ENCODE peak calls at places on chromosomes 12 and 14, in four cellular contexts. One of them, this sample, is unnamed.
A peak's percentile ranks its signal among the peaks of the same experiment; 100 is the strongest.

GRCh38 chr12:57852195-57852594 is 5.7 kb upstream of the CTDSP2 start:
- DNase-seq in transverse colon: no peak
- DNase-seq in esophagus muscularis mucosa: no peak
- DNase-seq in sigmoid colon: peak; percentile 86
- DNase-seq in this sample: no peak

GRCh38 chr14:68666899-68667298 is 126.0 kb downstream of the ZFP36L1 start:
- DNase-seq in transverse colon: no peak
- DNase-seq in esophagus muscularis mucosa: no peak
- DNase-seq in sigmoid colon: no peak
- DNase-seq in this sample: peak; percentile 0

GRCh38 chr12:53659609-53660008 is 16.3 kb downstream of the ATP5MC2 start:
- DNase-seq in transverse colon: no peak
- DNase-seq in esophagus muscularis mucosa: no peak
- DNase-seq in sigmoid colon: no peak
- DNase-seq in this sample: no peak

GRCh38 chr12:90831712-90832111 is 123.3 kb downstream of the CCER1 start:
- DNase-seq in transverse colon: no peak
- DNase-seq in esophagus muscularis mucosa: no peak
- DNase-seq in sigmoid colon: no peak
- DNase-seq in this sample: no peak

GRCh38 chr12:9851927-9852326 is 17.2 kb downstream of the CLEC2B start:
- DNase-seq in transverse colon: no peak
- DNase-seq in esophagus muscularis mucosa: no peak
- DNase-seq in sigmoid colon: no peak
- DNase-seq in this sample: no peak

GRCh38 chr12:123050913-123051312 is 70.4 kb downstream of the ARL6IP4 start:
- DNase-seq in transverse colon: no peak
- DNase-seq in esophagus muscularis mucosa: no peak
- DNase-seq in sigmoid colon: no peak
- DNase-seq in this sample: no peak

GRCh38 chr12:131217024-131217586 is 263.4 kb downstream of the ADGRD1 start:
- DNase-seq in transverse colon: no peak
- DNase-seq in esophagus muscularis mucosa: no peak
- DNase-seq in sigmoid colon: no peak
- DNase-seq in this sample: no peak

GRCh38 chr12:105235747-105236476 is at the start of gene APPL2:
- DNase-seq in transverse colon: peak; percentile 92
- DNase-seq in esophagus muscularis mucosa: peak; percentile 95
- DNase-seq in sigmoid colon: peak; percentile 94
- DNase-seq in this sample: peak; percentile 93

GRCh38 chr12:97022831-97023230 is 115.8 kb downstream of the NEDD1 start:
- DNase-seq in transverse colon: no peak
- DNase-seq in esophagus muscularis mucosa: no peak
- DNase-seq in sigmoid colon: no peak
- DNase-seq in this sample: no peak

GRCh38 chr12:103748002-103748401 is 93.0 kb downstream of the NT5DC3 start:
- DNase-seq in transverse colon: no peak
- DNase-seq in esophagus muscularis mucosa: no peak
- DNase-seq in sigmoid colon: no peak
- DNase-seq in this sample: no peak

GRCh38 chr12:92469837-92470236 is 233.0 kb upstream of the PLEKHG7 start:
- DNase-seq in transverse colon: no peak
- DNase-seq in esophagus muscularis mucosa: no peak
- DNase-seq in sigmoid colon: no peak
- DNase-seq in this sample: no peak

GRCh38 chr12:92467886-92468285 is 234.9 kb upstream of the PLEKHG7 start:
- DNase-seq in transverse colon: no peak
- DNase-seq in esophagus muscularis mucosa: no peak
- DNase-seq in sigmoid colon: no peak
- DNase-seq in this sample: no peak

GRCh38 chr12:92466391-92467305 is 236.1 kb upstream of the PLEKHG7 start:
- DNase-seq in transverse colon: peak; percentile 53
- DNase-seq in esophagus muscularis mucosa: no peak
- DNase-seq in sigmoid colon: no peak
- DNase-seq in this sample: no peak

GRCh38 chr12:92470608-92471021 is 232.2 kb upstream of the PLEKHG7 start:
- DNase-seq in transverse colon: no peak
- DNase-seq in esophagus muscularis mucosa: no peak
- DNase-seq in sigmoid colon: no peak
- DNase-seq in this sample: no peak

GRCh38 chr12:92468358-92469020 is 234.3 kb upstream of the PLEKHG7 start:
- DNase-seq in transverse colon: no peak
- DNase-seq in esophagus muscularis mucosa: no peak
- DNase-seq in sigmoid colon: no peak
- DNase-seq in this sample: no peak
- H3K4me1 ChIP-seq in transverse colon: no peaks in the 10 kb centered on the region
- H3K4me1 ChIP-seq in esophagus muscularis mucosa: peaks cover 6% of the 10 kb centered on the region
- H3K4me1 ChIP-seq in sigmoid colon: peaks cover 61% of the 10 kb centered on the region
- H3K4me1 ChIP-seq in this sample: no peaks in the 10 kb centered on the region

DNA sequence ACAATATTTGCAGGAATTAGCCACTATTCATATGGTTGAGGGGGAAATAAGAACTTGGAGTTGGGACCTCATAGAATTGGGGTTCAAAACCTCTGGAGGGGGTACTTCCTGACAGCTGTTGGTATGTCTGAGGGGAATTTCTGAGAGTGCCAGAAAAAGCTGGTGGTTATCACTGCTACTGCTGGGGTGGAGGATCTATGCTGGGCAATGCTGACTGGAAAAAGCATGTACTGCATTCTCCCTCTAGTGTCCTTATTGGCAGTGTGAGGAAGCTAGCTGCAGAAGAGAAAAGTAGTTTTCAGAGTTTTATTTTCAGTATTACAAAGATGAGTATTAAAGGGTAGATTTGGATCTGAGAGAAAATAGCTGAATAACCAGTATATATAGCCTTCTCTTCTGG is 88.8 kb downstream of the FUT8 start:
- DNase-seq in transverse colon: no peak
- DNase-seq in esophagus muscularis mucosa: no peak
- DNase-seq in sigmoid colon: no peak
- DNase-seq in this sample: no peak
- TF ChIP-seq POLR2AphosphoS5 in transverse colon: no peak
- TF ChIP-seq POLR2AphosphoS5 in esophagus muscularis mucosa: no peak
- TF ChIP-seq POLR2AphosphoS5 in sigmoid colon: no peak
- TF ChIP-seq POLR2AphosphoS5 in this sample: no peak

GRCh38 chr14:73242274-73242960 is 5.1 kb downstream of the PAPLN start:
- DNase-seq in transverse colon: no peak
- DNase-seq in esophagus muscularis mucosa: no peak
- DNase-seq in sigmoid colon: no peak
- DNase-seq in this sample: no peak

GRCh38 chr14:73241481-73242165 is 4.3 kb downstream of the PAPLN start:
- DNase-seq in transverse colon: no peak
- DNase-seq in esophagus muscularis mucosa: no peak
- DNase-seq in sigmoid colon: peak; percentile 61
- DNase-seq in this sample: peak; percentile 10

GRCh38 chr14:73244541-73244940 is 7.2 kb downstream of the PAPLN start:
- DNase-seq in transverse colon: no peak
- DNase-seq in esophagus muscularis mucosa: no peak
- DNase-seq in sigmoid colon: no peak
- DNase-seq in this sample: no peak

GRCh38 chr14:73243748-73244147 is 6.4 kb downstream of the PAPLN start:
- DNase-seq in transverse colon: no peak
- DNase-seq in esophagus muscularis mucosa: no peak
- DNase-seq in sigmoid colon: no peak
- DNase-seq in this sample: no peak

GRCh38 chr14:73243341-73243740 is 6.0 kb downstream of the PAPLN start:
- DNase-seq in transverse colon: no peak
- DNase-seq in esophagus muscularis mucosa: no peak
- DNase-seq in sigmoid colon: no peak
- DNase-seq in this sample: no peak
- H3K4me1 ChIP-seq in transverse colon: peaks cover 12% of the 10 kb centered on the region
- H3K4me1 ChIP-seq in esophagus muscularis mucosa: peaks cover 20% of the 10 kb centered on the region
- H3K4me1 ChIP-seq in sigmoid colon: peaks cover 46% of the 10 kb centered on the region
- H3K4me1 ChIP-seq in this sample: peaks cover 41% of the 10 kb centered on the region

GRCh38 chr12:117279606-117280005 is 81.8 kb downstream of the NOS1 start:
- DNase-seq in transverse colon: no peak
- DNase-seq in esophagus muscularis mucosa: no peak
- DNase-seq in sigmoid colon: no peak
- DNase-seq in this sample: no peak

GRCh38 chr12:117280019-117280680 is 81.3 kb downstream of the NOS1 start:
- DNase-seq in transverse colon: no peak
- DNase-seq in esophagus muscularis mucosa: no peak
- DNase-seq in sigmoid colon: no peak
- DNase-seq in this sample: no peak

GRCh38 chr12:117282490-117282889 is 78.9 kb downstream of the NOS1 start:
- DNase-seq in transverse colon: no peak
- DNase-seq in esophagus muscularis mucosa: no peak
- DNase-seq in sigmoid colon: no peak
- DNase-seq in this sample: no peak

GRCh38 chr12:117284160-117284559 is 77.3 kb downstream of the NOS1 start:
- DNase-seq in transverse colon: no peak
- DNase-seq in esophagus muscularis mucosa: no peak
- DNase-seq in sigmoid colon: no peak
- DNase-seq in this sample: peak; percentile 42
- TF ChIP-seq POLR2AphosphoS5 in transverse colon: no peak
- TF ChIP-seq POLR2AphosphoS5 in esophagus muscularis mucosa: no peak
- TF ChIP-seq POLR2AphosphoS5 in sigmoid colon: no peak
- TF ChIP-seq POLR2AphosphoS5 in this sample: no peak

DNA sequence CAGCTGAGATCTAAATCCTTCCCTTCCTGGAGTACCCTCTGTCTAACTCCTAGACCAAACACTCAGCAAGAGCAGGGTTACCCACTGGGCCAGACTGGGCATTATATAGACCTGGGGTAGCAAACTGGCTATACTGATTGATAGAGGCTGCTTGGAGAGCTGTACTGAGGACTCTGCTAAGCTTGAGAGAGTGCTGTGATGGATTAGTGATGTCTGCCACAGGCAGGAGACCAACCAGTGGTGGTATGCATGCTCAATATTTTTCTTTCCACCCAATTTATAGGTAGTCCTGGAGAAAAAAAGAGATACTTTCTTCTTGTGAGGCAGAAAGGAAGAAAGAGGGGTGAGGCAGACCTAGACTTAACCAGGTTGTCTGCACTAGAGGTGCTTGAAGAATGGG is 33.3 kb downstream of the DTX1 start:
- DNase-seq in transverse colon: no peak
- DNase-seq in esophagus muscularis mucosa: no peak
- DNase-seq in sigmoid colon: no peak
- DNase-seq in this sample: no peak
- H3K4me1 ChIP-seq in transverse colon: no peaks in the 10 kb centered on the region
- H3K4me1 ChIP-seq in esophagus muscularis mucosa: peaks cover 4% of the 10 kb centered on the region
- H3K4me1 ChIP-seq in sigmoid colon: peaks cover 9% of the 10 kb centered on the region
- H3K4me1 ChIP-seq in this sample: peaks cover 15% of the 10 kb centered on the region

GRCh38 chr14:23183479-23183878 is at the start of gene SLC7A8:
- DNase-seq in transverse colon: peak; percentile 67
- DNase-seq in esophagus muscularis mucosa: no peak
- DNase-seq in sigmoid colon: peak; percentile 82
- DNase-seq in this sample: peak; percentile 65
- TF ChIP-seq POLR2AphosphoS5 in transverse colon: peak; percentile 74
- TF ChIP-seq POLR2AphosphoS5 in esophagus muscularis mucosa: peak; percentile 98
- TF ChIP-seq POLR2AphosphoS5 in sigmoid colon: peak; percentile 84
- TF ChIP-seq POLR2AphosphoS5 in this sample: peak; percentile 83

GRCh38 chr12:12823308-12823707 is 10.2 kb downstream of the DDX47 start:
- DNase-seq in transverse colon: no peak
- DNase-seq in esophagus muscularis mucosa: no peak
- DNase-seq in sigmoid colon: no peak
- DNase-seq in this sample: no peak
- H3K4me1 ChIP-seq in transverse colon: no peaks in the 10 kb centered on the region
- H3K4me1 ChIP-seq in esophagus muscularis mucosa: peaks cover 13% of the 10 kb centered on the region
- H3K4me1 ChIP-seq in sigmoid colon: peaks cover 17% of the 10 kb centered on the region
- H3K4me1 ChIP-seq in this sample: peaks cover 19% of the 10 kb centered on the region

DNA sequence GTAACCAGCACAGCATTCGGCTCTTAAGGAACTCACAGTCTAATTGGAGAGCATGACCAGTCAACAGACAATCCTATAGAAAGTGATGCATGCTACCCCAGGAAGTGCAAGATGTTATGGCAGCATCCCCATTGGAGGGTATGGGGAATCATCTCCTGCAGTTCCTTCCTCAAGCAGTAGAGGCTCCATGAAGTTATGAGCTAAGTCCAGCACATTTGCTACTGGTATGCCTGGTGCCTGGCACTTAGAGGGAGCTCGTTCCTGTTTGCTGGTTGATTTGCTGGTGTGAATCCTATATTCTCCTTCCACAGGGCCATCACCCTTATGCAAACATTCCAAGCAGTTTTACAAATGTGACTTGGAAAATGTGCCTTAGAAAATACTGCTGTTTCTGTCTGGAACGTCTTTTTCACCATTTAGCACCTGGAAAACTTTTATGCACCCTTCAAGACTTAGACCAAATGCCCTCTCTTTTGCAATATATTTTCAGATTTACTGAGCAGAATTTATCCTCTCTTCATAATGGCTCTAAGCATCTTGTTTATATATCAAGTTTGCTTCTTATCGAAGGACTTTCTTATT is 136.1 kb upstream of the WSCD2 start:
- DNase-seq in transverse colon: no peak
- DNase-seq in esophagus muscularis mucosa: peak; percentile 47
- DNase-seq in sigmoid colon: no peak
- DNase-seq in this sample: no peak
- TF ChIP-seq POLR2AphosphoS5 in transverse colon: no peak
- TF ChIP-seq POLR2AphosphoS5 in esophagus muscularis mucosa: no peak
- TF ChIP-seq POLR2AphosphoS5 in sigmoid colon: no peak
- TF ChIP-seq POLR2AphosphoS5 in this sample: no peak

GRCh38 chr14:91350813-91351507 is 66.7 kb downstream of the CCDC88C start:
- DNase-seq in transverse colon: no peak
- DNase-seq in esophagus muscularis mucosa: no peak
- DNase-seq in sigmoid colon: no peak
- DNase-seq in this sample: no peak
- H3K4me1 ChIP-seq in transverse colon: peaks cover 10% of the 10 kb centered on the region
- H3K4me1 ChIP-seq in esophagus muscularis mucosa: peaks cover 34% of the 10 kb centered on the region
- H3K4me1 ChIP-seq in sigmoid colon: peaks cover 19% of the 10 kb centered on the region
- H3K4me1 ChIP-seq in this sample: peaks cover 63% of the 10 kb centered on the region

GRCh38 chr12:89707992-89708792 is 446 bp downstream of the ATP2B1 start:
- DNase-seq in transverse colon: peak; percentile 47
- DNase-seq in esophagus muscularis mucosa: no peak
- DNase-seq in sigmoid colon: peak; percentile 79
- DNase-seq in this sample: peak; percentile 43
- TF ChIP-seq POLR2AphosphoS5 in transverse colon: no peak
- TF ChIP-seq POLR2AphosphoS5 in esophagus muscularis mucosa: no peak
- TF ChIP-seq POLR2AphosphoS5 in sigmoid colon: no peak
- TF ChIP-seq POLR2AphosphoS5 in this sample: no peak